ENCODE peak calls at places on chromosomes 7 and 10, in six cellular contexts. Q is neuronal stem cell, N is H9, O is H1, H is mesenchymal stem cell, B is trophoblast cell. Z is an unnamed sample.
A peak's percentile ranks its signal among the peaks of the same experiment; 100 is the strongest.

GRCh38 chr10:121655254-121656142 is 57.3 kb upstream of the FGFR2 start:
- DNase-seq in O (no peak), N (no peak), Q (no peak), B (no peak), H (no peak), Z (no peak)

GRCh38 chr10:78964952-78965633 is 103.7 kb upstream of the ZMIZ1 start:
- DNase-seq in N (peak; percentile 96), B (peak; percentile 80), H (peak; percentile 65), O (peak; percentile 80), Q (peak; percentile 69), Z (peak; percentile 60)

GRCh38 chr7:128867842-128868623 is 5.4 kb downstream of the ATP6V1F start:
- DNase-seq in B (no peak), H (peak; percentile 23), Q (no peak), O (no peak), N (peak; percentile 65), Z (peak; percentile 51)

GRCh38 chr7:107118109-107118900 is 50.5 kb upstream of the HBP1 start:
- DNase-seq in H (peak; percentile 92), N (no peak), B (peak; percentile 20), O (no peak), Q (no peak), Z (peak; percentile 55)

GRCh38 chr10:118694848-118695247 is 59.9 kb downstream of the CACUL1 start:
- DNase-seq in B (no peak), N (no peak), Q (no peak), H (peak; percentile 77), O (no peak), Z (peak; percentile 86)

GRCh38 chr7:114799522-114800133 is 122.3 kb upstream of the MDFIC start:
- DNase-seq in N (no peak), H (no peak), B (no peak), Q (no peak), O (no peak), Z (no peak)

GRCh38 chr10:60572511-60573194 is 183.0 kb upstream of the ANK3 start:
- DNase-seq in N (peak; percentile 57), Q (peak; percentile 18), H (peak; percentile 56), B (peak; percentile 5), O (peak; percentile 5), Z (peak; percentile 67)

GRCh38 chr7:73623798-73624668 is at the start of gene MLXIPL:
- DNase-seq in H (peak; percentile 67), B (peak; percentile 89), O (peak; percentile 73), Q (peak; percentile 83), N (peak; percentile 97), Z (no peak)

GRCh38 chr7:142319970-142320369 is 62.1 kb upstream of the PRSS58 start:
- DNase-seq in B (peak; percentile 32), Q (no peak), H (no peak), N (peak; percentile 70), O (no peak), Z (no peak)

GRCh38 chr10:79179404-79180309 is 110.9 kb downstream of the ZMIZ1 start:
- DNase-seq in B (no peak), N (peak; percentile 58), Q (peak; percentile 80), O (no peak), H (peak; percentile 49), Z (no peak)

GRCh38 chr10:89389254-89389653 is 3.2 kb upstream of the IFIT1 start:
- DNase-seq in H (peak; percentile 42), N (no peak), B (peak; percentile 7), Q (no peak), O (no peak), Z (peak; percentile 48)

GRCh38 chr10:63553473-63553872 is 32.3 kb downstream of the REEP3 start:
- DNase-seq in B (no peak), N (no peak), O (no peak), H (peak; percentile 35), Q (no peak), Z (peak; percentile 9)

GRCh38 chr10:86035791-86036543 is 330.6 kb downstream of the GRID1 start:
- DNase-seq in N (no peak), O (no peak), H (no peak), Q (no peak), B (no peak), Z (no peak)

GRCh38 chr10:24414597-24414996 is 205.7 kb downstream of the KIAA1217 start:
- DNase-seq in N (no peak), O (no peak), H (no peak), Q (no peak), B (no peak), Z (no peak)

GRCh38 chr7:83579740-83580139 is 69.2 kb downstream of the SEMA3E start:
- DNase-seq in B (no peak), O (no peak), H (peak; percentile 27), Q (no peak), N (no peak), Z (peak; percentile 17)

GRCh38 chr7:148944935-148945934 is 61.1 kb upstream of the EZH2 start:
- DNase-seq in O (no peak), B (peak; percentile 30), H (peak; percentile 37), N (no peak), Q (no peak), Z (peak; percentile 66)

GRCh38 chr7:116213361-116214155 is 3.2 kb downstream of the TES start:
- DNase-seq in O (no peak), Q (no peak), H (peak; percentile 62), N (no peak), B (no peak), Z (no peak)

GRCh38 chr10:22992075-22992474 is 64.2 kb downstream of the ARMC3 start:
- DNase-seq in H (no peak), N (no peak), O (no peak), B (no peak), Q (no peak), Z (no peak)

GRCh38 chr10:68345621-68346020 is 12.9 kb upstream of the PBLD start:
- DNase-seq in Q (no peak), B (no peak), O (no peak), N (no peak), H (no peak), Z (no peak)

GRCh38 chr10:47264797-47265281 is 35.2 kb upstream of the GDF10 start:
- DNase-seq in B (peak; percentile 10), H (no peak), Q (no peak), N (no peak), O (no peak), Z (no peak)

GRCh38 chr10:24254180-24254579 is 45.2 kb downstream of the KIAA1217 start:
- DNase-seq in N (no peak), B (peak; percentile 23), Q (no peak), H (no peak), O (no peak), Z (peak; percentile 40)

GRCh38 chr10:126153686-126154628 is 234.3 kb downstream of the ADAM12 start:
- DNase-seq in O (no peak), Q (no peak), B (no peak), H (no peak), N (no peak), Z (peak; percentile 23)

GRCh38 chr10:133259603-133259992 is 17.1 kb downstream of the ADAM8 start:
- DNase-seq in O (no peak), N (no peak), H (no peak), Q (no peak), B (no peak), Z (no peak)

GRCh38 chr7:86664486-86664885 is 20.8 kb downstream of the GRM3 start:
- DNase-seq in B (no peak), O (no peak), Q (no peak), H (no peak), N (no peak), Z (no peak)

GRCh38 chr10:89633484-89633883 is 11.6 kb downstream of the PANK1 start:
- DNase-seq in H (peak; percentile 68), Q (no peak), O (no peak), B (peak; percentile 72), N (no peak), Z (peak; percentile 91)

GRCh38 chr7:158491094-158491493 is 96.5 kb downstream of the PTPRN2 start:
- DNase-seq in H (no peak), O (no peak), B (no peak), N (no peak), Q (no peak), Z (no peak)
- H3K9me3 ChIP-seq in H (no peaks in the 10 kb centered on the region), O (no peaks in the 10 kb centered on the region), B (no peaks in the 10 kb centered on the region), N (no peaks in the 10 kb centered on the region), Q (no peaks in the 10 kb centered on the region), Z (peaks cover 49% of the 10 kb centered on the region)

DNA sequence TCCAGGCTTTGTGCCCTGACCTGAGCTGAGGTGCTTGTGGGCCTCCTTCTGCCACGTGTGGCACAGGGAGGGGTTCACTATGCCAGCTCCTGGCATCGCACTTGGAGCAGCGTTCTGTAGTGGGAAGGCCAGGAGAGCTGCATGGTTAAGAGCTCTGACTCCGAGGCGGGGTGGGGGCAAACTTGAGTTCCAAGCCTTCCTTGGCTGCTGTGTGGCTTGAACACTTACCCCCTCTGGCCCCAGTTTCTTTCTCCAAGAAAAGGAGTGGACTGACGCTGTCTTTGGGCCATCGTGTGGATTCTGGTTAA is 80.2 kb downstream of the C10orf105 start:
- DNase-seq in H (no peak), N (no peak), B (no peak), Q (no peak), O (no peak), Z (no peak)
- H2BK5ac ChIP-seq in H (no peak overlapping the region), N (no peak overlapping the region), B (no peak overlapping the region), Q (no peak overlapping the region), O (no peak overlapping the region), Z (no peak overlapping the region)

GRCh38 chr7:153397906-153398305 is 638.4 kb downstream of the ACTR3B start:
- DNase-seq in B (no peak), N (no peak), O (no peak), H (no peak), Q (no peak), Z (no peak)

GRCh38 chr7:153398370-153398769 is 638.8 kb downstream of the ACTR3B start:
- DNase-seq in Q (no peak), H (no peak), B (no peak), N (no peak), O (no peak), Z (no peak)

GRCh38 chr7:153398789-153399553 is 639.4 kb downstream of the ACTR3B start:
- DNase-seq in O (no peak), H (no peak), Q (no peak), N (no peak), B (no peak), Z (no peak)

GRCh38 chr7:153400735-153401593 is 641.4 kb downstream of the ACTR3B start:
- DNase-seq in Q (no peak), H (no peak), O (no peak), B (no peak), N (no peak), Z (no peak)

DNA sequence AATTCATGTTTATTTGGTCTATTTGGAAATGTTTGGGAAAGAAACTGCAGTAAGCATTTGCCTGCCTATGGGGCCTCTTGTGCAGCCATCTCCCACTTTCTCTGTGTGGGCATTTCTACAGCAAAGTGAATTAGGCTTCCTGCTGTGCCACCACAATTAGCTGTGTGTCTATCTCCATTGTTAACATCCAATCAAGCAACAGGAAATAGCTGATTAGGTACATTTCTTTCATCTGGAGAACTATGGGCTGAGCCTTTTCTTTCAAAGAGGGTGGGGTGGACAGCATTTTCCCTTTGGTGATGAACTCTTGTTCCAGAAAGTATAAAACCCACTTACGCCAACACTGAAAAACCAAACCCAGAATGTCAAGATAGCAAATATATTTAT is 640.0 kb downstream of the ACTR3B start:
- DNase-seq in H (no peak), N (no peak), Q (peak; percentile 51), O (no peak), B (no peak), Z (no peak)
- H3K9me3 ChIP-seq in H (peaks cover 13% of the 10 kb centered on the region), N (peaks cover 38% of the 10 kb centered on the region), Q (no peaks in the 10 kb centered on the region), O (peaks cover 18% of the 10 kb centered on the region), B (peaks cover 6% of the 10 kb centered on the region), Z (peaks cover 44% of the 10 kb centered on the region)

DNA sequence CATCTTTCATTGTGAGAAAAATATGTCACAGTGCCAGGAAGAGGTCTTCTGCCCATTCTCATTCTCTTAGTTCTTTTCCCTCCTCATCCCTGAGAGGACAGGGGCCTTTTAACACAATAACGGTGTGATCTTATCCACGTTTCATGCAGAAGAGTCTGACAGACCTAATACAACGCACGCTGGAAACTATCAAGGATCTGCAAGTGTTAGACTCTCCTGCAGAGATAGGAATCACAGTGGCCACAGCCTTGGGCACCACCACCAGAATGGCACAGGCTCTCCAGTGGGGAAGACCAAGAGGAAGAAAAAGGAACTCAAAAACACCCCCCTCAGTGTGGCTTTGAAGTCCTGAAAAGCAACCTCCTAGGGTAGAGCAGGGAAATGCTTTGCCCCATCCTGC is 72.6 kb upstream of the LAMB4 start:
- DNase-seq in B (no peak), Q (no peak), N (no peak), H (no peak), O (no peak), Z (no peak)
- H2BK5ac ChIP-seq in B (no peak overlapping the region), Q (no peak overlapping the region), N (no peak overlapping the region), H (no peak overlapping the region), O (no peak overlapping the region), Z (no peak overlapping the region)